ENCODE peak calls at places on chromosomes 12 and 14, in eight cellular contexts. Z is aorta; M is CD8-positive, alpha-beta T cell; L is H1; D is HCT116; J is GM23338; O is breast epithelium; U is heart left ventricle. C is an unnamed sample.

GRCh38 chr12:24482882-24483604 is 465.9 kb downstream of the BCAT1 start:
- DNase-seq in Z (no peak), M (no peak), L (no peak), D (no peak), J (no peak), O (no peak), U (no peak), C (no peak)

GRCh38 chr12:50751921-50752721 is 11.8 kb upstream of the ATF1 start:
- DNase-seq in Z (no peak), M (no peak), L (no peak), D (no peak), J (no peak), O (no peak), U (no peak), C (no peak)

GRCh38 chr14:40889126-40889525 is 717.5 kb upstream of the LRFN5 start:
- DNase-seq in Z (no peak), M (no peak), L (no peak), D (no peak), J (no peak), O (no peak), U (no peak), C (no peak)

GRCh38 chr14:68694516-68695235 is 98.2 kb downstream of the ZFP36L1 start:
- DNase-seq in Z (peak; percentile 45), M (no peak), L (no peak), D (no peak), J (no peak), O (no peak), U (no peak), C (no peak)

GRCh38 chr12:26963413-26963812 is 25.1 kb downstream of the FGFR1OP2 start:
- DNase-seq in Z (no peak), M (no peak), L (no peak), D (no peak), J (no peak), O (no peak), U (no peak), C (no peak)

GRCh38 chr12:112837629-112838191 is 46.2 kb downstream of the RPH3A start:
- DNase-seq in Z (no peak), M (no peak), L (no peak), D (no peak), J (no peak), O (no peak), U (no peak), C (no peak)

GRCh38 chr14:74841230-74842207 is 34.4 kb downstream of the PROX2 start:
- DNase-seq in Z (no peak), M (no peak), L (no peak), D (no peak), J (no peak), O (no peak), U (no peak), C (no peak)

GRCh38 chr14:92832137-92832700 is 38.1 kb downstream of the GOLGA5 start:
- DNase-seq in Z (no peak), M (no peak), L (no peak), D (no peak), J (no peak), O (no peak), U (no peak), C (no peak)

GRCh38 chr12:49428652-49429549 is 61.6 kb downstream of the SPATS2 start:
- DNase-seq in Z (no peak), M (no peak), L (no peak), D (peak; percentile 3), J (no peak), O (no peak), U (no peak), C (no peak)

GRCh38 chr14:48622980-48623379 is 947.6 kb upstream of the MDGA2 start:
- DNase-seq in Z (no peak), M (no peak), L (no peak), D (no peak), J (no peak), O (no peak), U (no peak), C (no peak)

GRCh38 chr14:33287204-33287603 is 348.5 kb downstream of the NPAS3 start:
- DNase-seq in Z (no peak), M (no peak), L (no peak), D (no peak), J (no peak), O (no peak), U (no peak), C (no peak)

GRCh38 chr12:15522574-15523187 is 200.4 kb downstream of the PTPRO start:
- DNase-seq in Z (no peak), M (no peak), L (no peak), D (peak; percentile 36), J (peak; percentile 69), O (no peak), U (no peak), C (no peak)

GRCh38 chr12:94500831-94501567 is 41.3 kb upstream of the CEP83 start:
- DNase-seq in Z (no peak), M (no peak), L (no peak), D (no peak), J (no peak), O (no peak), U (no peak), C (no peak)

GRCh38 chr12:114995891-114996290 is 311.9 kb upstream of the TBX3 start:
- DNase-seq in Z (no peak), M (no peak), L (no peak), D (no peak), J (no peak), O (no peak), U (no peak), C (no peak)

GRCh38 chr14:64536488-64537245 is 3.9 kb upstream of the HSPA2 start:
- DNase-seq in Z (no peak), M (no peak), L (no peak), D (no peak), J (peak; percentile 20), O (no peak), U (no peak), C (no peak)

GRCh38 chr12:6643569-6644256 is 3.5 kb downstream of the ACRBP start:
- DNase-seq in Z (peak; percentile 64), M (no peak), L (no peak), D (no peak), J (no peak), O (no peak), U (peak; percentile 39), C (no peak)

GRCh38 chr12:80195143-80195726 is 95.9 kb downstream of the OTOGL start:
- DNase-seq in Z (no peak), M (no peak), L (no peak), D (peak; percentile 36), J (peak; percentile 73), O (no peak), U (no peak), C (no peak)

GRCh38 chr12:68901551-68901950 is 31.4 kb downstream of the CPM start:
- DNase-seq in Z (no peak), M (no peak), L (no peak), D (no peak), J (no peak), O (no peak), U (no peak), C (no peak)

GRCh38 chr12:64760808-64761573 is 1.8 kb upstream of the GNS start:
- DNase-seq in Z (no peak), M (no peak), L (no peak), D (no peak), J (no peak), O (no peak), U (no peak), C (no peak)

GRCh38 chr14:54572316-54572715 is 5.4 kb downstream of the SAMD4A start:
- DNase-seq in Z (no peak), M (no peak), L (no peak), D (no peak), J (peak; percentile 88), O (no peak), U (no peak), C (peak; percentile 55)
- H3K4me1 ChIP-seq in Z (peaks cover 14% of the 10 kb centered on the region), M (peaks cover 4% of the 10 kb centered on the region), L (peaks cover 8% of the 10 kb centered on the region), D (peaks cover 2% of the 10 kb centered on the region), J (peaks cover 19% of the 10 kb centered on the region), O (no peaks in the 10 kb centered on the region), U (peaks cover 68% of the 10 kb centered on the region), C (peaks cover 3% of the 10 kb centered on the region)

DNA sequence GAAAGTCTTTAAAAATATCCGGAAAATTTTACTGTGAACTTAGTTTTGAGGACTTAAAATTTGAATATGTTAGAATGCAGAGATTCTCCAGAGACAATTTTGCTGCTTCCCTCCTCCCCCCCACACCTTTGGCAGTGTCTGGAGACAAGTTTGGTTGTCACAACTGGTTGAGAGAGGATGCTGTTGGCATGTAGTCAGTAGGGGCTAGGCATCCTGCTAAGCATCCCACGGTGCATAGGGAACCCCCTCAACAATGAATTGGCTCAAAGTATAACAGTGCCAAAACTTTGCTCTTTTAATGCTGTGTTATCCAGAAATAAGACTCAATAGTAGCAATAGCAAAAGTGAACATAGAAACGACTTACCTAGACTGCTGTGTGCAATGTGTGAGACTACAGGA is 3.6 kb downstream of the SRSF5 start:
- DNase-seq in Z (no peak), M (no peak), L (no peak), D (no peak), J (no peak), O (no peak), U (no peak), C (no peak)
- H3K27ac ChIP-seq in Z (peak overlapping the region; percentile 23), M (no peak overlapping the region), L (no peak overlapping the region), D (no peak overlapping the region), J (no peak overlapping the region), O (no peak overlapping the region), U (no peak overlapping the region), C (no peak overlapping the region)

GRCh38 chr12:130816055-130816454 is 23.0 kb downstream of the STX2 start:
- DNase-seq in Z (no peak), M (no peak), L (peak; percentile 54), D (no peak), J (no peak), O (no peak), U (no peak), C (no peak)

GRCh38 chr12:130819248-130819576 is 19.8 kb downstream of the STX2 start:
- DNase-seq in Z (no peak), M (no peak), L (no peak), D (no peak), J (no peak), O (no peak), U (no peak), C (no peak)

GRCh38 chr12:130819681-130820080 is 19.4 kb downstream of the STX2 start:
- DNase-seq in Z (no peak), M (no peak), L (no peak), D (no peak), J (no peak), O (no peak), U (no peak), C (no peak)

GRCh38 chr12:130818381-130819247 is 20.4 kb downstream of the STX2 start:
- DNase-seq in Z (peak; percentile 73), M (peak; percentile 65), L (peak; percentile 97), D (no peak), J (peak; percentile 84), O (peak; percentile 64), U (peak; percentile 76), C (peak; percentile 57)

DNA sequence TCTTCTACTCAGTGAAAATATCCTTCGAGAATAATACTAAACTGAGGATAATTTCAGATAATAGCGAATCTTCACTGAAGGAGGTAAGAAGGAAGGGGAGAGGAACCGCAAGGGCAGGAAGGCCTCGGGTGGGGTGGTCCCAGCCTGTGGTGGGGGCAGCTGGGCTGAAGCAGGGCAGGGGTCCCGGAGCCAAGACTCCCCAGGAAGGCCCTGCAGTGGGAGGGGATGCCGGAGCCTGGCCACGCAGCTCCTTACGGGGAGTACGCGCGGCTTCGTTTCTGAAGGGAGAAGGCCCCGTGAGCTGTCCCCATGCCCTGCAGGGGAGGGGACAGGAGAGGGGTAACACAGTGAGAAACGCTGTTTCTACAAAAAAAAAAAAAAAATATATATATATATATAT is 21.2 kb downstream of the STX2 start:
- DNase-seq in Z (no peak), M (no peak), L (no peak), D (no peak), J (no peak), O (no peak), U (no peak), C (no peak)
- H3K4me1 ChIP-seq in Z (no peaks in the 10 kb centered on the region), M (peaks cover 7% of the 10 kb centered on the region), L (peaks cover 21% of the 10 kb centered on the region), D (no peaks in the 10 kb centered on the region), J (peaks cover 34% of the 10 kb centered on the region), O (no peaks in the 10 kb centered on the region), U (peaks cover 10% of the 10 kb centered on the region), C (peaks cover 10% of the 10 kb centered on the region)

GRCh38 chr12:92300781-92301180 is 155.1 kb upstream of the BTG1 start:
- DNase-seq in Z (no peak), M (no peak), L (no peak), D (no peak), J (no peak), O (no peak), U (no peak), C (no peak)
- H3K27ac ChIP-seq in Z (no peak overlapping the region), M (no peak overlapping the region), L (no peak overlapping the region), D (no peak overlapping the region), J (no peak overlapping the region), O (no peak overlapping the region), U (no peak overlapping the region), C (no peak overlapping the region)